ENCODE peak calls at places on chromosomes 16 and 17, in four cellular contexts. U is aorta, H is A673, S is uterus. V is an unnamed sample.

GRCh38 chr16:27024010-27024409 is 42.7 kb upstream of the C16orf82 start:
- DNase-seq in U (no peak), H (no peak), S (no peak), V (no peak)

GRCh38 chr16:27641260-27641659 is 91.3 kb downstream of the KATNIP start:
- DNase-seq in U (no peak), S (no peak), H (no peak), V (no peak)

GRCh38 chr16:19377864-19378263 is 39.8 kb upstream of the TMC5 start:
- DNase-seq in H (peak; percentile 28), S (no peak), U (no peak), V (no peak)

GRCh38 chr16:78462261-78463208 is 363.1 kb downstream of the WWOX start:
- DNase-seq in H (no peak), S (no peak), U (no peak), V (no peak)

GRCh38 chr16:74450236-74450635 is 29.0 kb upstream of the CLEC18B start:
- DNase-seq in U (no peak), H (no peak), S (no peak), V (no peak)

GRCh38 chr17:57552114-57552601 is 192.9 kb downstream of the CCDC182 start:
- DNase-seq in S (peak; percentile 48), U (peak; percentile 85), H (no peak), V (peak; percentile 93)

GRCh38 chr17:74968361-74968780 is 4.2 kb downstream of the HID1 start:
- DNase-seq in S (no peak), H (no peak), U (no peak), V (no peak)

GRCh38 chr16:30829130-30830071 is 42.4 kb upstream of the ZNF629 start:
- DNase-seq in S (no peak), U (peak; percentile 10), H (no peak), V (no peak)

GRCh38 chr17:35900693-35901487 is 20.7 kb upstream of the CCL5 start:
- DNase-seq in U (no peak), H (no peak), S (no peak), V (no peak)
- H3K4me1 ChIP-seq in U (no peaks in the 10 kb centered on the region), H (no peaks in the 10 kb centered on the region), S (no peaks in the 10 kb centered on the region), V (no peaks in the 10 kb centered on the region)

DNA sequence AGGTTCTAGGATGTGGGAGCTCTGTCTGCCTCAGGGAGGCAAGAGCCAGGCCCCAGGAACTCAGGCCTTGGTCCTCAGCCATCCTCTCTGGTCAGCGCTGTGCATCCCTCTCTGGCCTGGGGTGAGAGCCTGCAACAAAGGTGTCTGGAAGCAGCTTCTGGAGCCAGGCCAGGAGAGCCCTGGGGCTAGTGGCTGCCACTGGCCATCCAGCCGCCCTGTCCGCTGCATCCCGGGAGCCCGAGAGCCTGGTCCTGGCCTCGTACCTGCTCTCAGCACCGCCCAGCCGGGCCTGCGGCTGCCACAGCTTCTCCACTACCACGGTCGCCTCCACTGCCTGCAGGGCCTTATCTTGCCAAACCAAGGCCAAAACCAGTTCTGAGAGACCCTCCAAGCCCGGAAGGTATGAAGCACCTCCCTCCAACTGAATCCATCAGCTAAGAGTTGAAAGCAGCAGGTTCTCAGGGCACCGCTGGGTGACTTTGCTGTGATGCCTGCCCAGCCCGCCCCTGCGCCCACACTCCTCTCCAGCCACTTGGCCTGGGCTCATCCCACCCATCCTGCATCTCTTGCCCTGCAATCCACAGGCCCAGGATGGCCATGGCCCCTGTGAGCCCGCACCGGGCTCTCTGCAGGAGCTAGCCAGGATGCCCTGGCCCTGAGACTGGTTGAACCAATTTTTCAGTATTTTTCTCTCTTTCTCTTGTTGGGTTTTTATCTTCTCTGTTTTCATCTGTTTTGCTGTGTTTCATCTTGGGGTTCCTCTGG is 85.7 kb downstream of the AMFR start:
- DNase-seq in S (no peak), H (no peak), U (no peak), V (no peak)
- H3K27me3 ChIP-seq in S (no peaks in the 10 kb centered on the region), H (no peaks in the 10 kb centered on the region), U (no peaks in the 10 kb centered on the region), V (no peaks in the 10 kb centered on the region)

DNA sequence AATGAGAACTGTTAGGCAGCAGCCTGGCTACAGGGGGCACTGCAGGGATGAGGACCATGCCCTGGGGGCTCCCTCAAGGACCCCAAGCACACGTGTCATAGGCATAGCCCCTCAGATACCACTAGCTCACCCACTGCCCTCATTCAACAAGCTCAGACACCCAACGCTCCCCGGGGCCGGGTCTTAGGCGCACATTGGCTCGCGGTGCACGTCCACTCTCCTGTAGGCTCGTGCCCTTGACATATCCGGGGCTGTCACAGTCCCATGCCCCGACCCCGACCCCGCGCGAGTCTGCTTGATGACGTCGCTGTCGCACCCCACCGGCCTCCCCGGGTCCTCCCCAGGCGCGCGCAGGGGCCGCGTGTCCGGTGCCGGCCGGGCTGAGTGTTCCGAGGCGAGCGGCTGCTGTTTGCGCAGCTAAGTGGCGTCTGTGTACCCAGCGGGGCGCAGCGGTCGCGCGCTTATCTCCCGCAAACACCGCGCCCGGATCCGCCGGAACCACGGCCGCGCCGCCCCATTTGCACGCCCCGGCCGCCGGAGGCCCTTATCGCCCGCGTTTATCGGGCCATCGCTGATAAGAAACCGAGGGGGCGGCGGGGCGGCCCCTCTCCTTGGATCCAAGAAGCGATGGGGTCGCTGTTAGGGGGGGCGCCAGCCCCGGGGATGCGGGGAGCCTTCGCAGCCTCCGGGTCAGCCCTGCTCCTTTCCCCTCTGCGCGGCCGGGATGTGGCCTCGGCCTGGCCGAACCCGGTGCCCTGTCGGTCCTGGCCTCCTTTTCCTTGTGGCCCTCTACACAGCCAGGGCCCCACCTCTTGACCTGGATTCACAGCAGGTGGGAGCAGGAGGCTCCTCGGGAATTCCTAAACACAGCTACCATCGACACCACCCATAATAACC is 20.7 kb upstream of the NAGS start:
- DNase-seq in S (no peak), H (no peak), U (peak; percentile 78), V (peak; percentile 43)
- H3K4me3 ChIP-seq in S (no peak overlapping the region), H (peak overlapping the region; percentile 42), U (no peak overlapping the region), V (peak overlapping the region; percentile 66)

DNA sequence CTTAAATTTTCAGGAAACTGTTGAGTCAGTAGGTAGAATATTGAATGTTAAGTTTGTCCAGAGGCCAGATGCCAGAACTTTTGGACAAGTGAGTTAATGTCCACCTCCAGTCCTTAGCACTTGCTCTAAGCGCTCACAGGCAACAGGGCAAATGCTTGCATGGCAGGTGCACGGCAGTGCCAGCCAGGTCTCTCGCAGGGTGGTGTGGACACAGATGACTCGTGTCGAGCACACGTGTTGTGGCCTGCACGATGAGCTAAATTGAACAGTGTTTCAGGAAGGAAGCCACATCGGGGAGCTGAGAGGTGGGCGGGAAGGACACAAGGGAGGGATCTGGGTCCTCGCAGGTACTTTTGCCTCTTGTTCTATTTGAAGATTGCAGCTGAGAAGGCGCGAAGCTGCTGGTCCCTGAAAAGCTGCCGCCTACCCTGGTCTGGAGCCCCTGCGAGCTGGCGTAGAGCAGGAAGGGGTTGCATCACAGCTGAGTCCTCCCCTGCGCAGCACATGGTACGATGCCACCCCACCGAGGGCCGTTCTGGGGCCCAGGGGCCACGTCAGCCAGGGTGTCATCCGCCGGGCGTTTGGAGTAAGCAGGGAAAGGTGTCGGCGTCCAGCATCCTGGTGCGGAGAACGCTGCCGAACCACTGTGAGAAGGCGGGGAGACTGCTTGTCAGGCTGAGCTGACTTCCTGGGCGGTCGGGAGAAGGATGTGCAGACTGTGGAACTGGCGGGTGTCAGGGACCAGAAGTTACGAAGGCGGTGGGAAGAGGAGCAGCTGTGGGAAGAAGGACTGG is 6.3 kb downstream of the RAB40C start:
- DNase-seq in U (no peak), S (no peak), H (no peak), V (no peak)
- H3K4me1 ChIP-seq in U (no peaks in the 10 kb centered on the region), S (no peaks in the 10 kb centered on the region), H (peaks cover 2% of the 10 kb centered on the region), V (no peaks in the 10 kb centered on the region)

GRCh38 chr16:89575247-89576172 is at the start of gene CPNE7:
- DNase-seq in H (peak; percentile 60), S (no peak), U (no peak), V (peak; percentile 30)

GRCh38 chr16:89574681-89575246 is 794 bp upstream of the CPNE7 start:
- DNase-seq in U (no peak), S (no peak), H (peak; percentile 87), V (peak; percentile 11)

GRCh38 chr16:89573826-89574680 is 1.5 kb upstream of the CPNE7 start:
- DNase-seq in S (no peak), U (no peak), H (no peak), V (peak; percentile 54)

GRCh38 chr16:89577055-89577759 is 1.6 kb downstream of the CPNE7 start:
- DNase-seq in S (no peak), U (peak; percentile 69), H (no peak), V (no peak)

DNA sequence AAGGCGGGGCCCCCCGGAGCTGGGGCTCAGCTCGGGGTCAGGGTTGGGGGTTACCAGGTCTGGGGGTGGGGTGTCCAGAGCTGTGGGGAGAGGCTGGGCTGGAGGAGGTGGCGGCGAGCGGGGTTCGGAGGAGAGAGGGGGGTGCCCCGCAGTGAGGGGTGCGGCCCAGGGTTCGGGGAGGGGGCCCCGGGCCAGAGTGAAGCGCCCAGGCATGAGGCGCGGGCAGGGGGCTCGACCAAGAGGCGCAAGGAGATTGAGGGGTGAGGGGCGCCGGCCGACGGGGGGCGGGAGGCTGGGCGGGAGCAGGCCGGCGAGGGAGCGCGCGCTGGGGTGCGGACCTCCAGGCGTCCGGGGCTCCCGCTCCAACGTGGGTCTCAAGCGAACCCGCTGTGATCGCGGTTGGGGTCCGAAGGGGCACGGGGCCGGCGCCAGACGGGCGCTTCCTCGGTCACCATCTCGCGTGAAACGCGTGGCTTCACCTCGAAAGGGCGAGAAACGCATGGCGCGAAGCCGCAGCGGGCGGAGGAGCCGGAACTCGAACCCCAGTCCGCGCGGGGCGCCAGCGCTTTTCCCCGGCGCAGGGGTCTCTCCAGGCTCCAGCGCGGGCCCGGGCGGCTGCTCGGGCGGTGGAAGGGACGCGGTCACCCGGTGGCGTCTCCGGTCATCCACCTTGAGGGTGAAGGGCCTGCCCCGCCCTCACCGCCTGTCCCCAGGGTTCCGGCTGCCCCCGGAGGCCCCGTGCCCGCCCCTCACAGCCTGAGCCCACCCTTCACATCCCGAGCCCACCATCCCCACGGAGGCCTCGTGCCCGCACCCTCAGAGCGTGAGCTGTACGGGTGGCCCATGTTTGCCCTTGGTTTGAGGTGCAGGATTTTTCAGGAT is 856 bp downstream of the CPNE7 start:
- DNase-seq in H (no peak), U (no peak), S (no peak), V (peak; percentile 11)
- H3K27me3 ChIP-seq in H (no peaks in the 10 kb centered on the region), U (no peaks in the 10 kb centered on the region), S (peaks cover 12% of the 10 kb centered on the region), V (peaks cover 10% of the 10 kb centered on the region)

GRCh38 chr17:64687376-64687775 is 25.3 kb upstream of the SMURF2 start:
- DNase-seq in U (no peak), S (no peak), H (no peak), V (no peak)

GRCh38 chr17:64686705-64687104 is 24.6 kb upstream of the SMURF2 start:
- DNase-seq in U (no peak), H (no peak), S (no peak), V (no peak)

GRCh38 chr17:64687959-64688358 is 25.9 kb upstream of the SMURF2 start:
- DNase-seq in S (no peak), U (no peak), H (no peak), V (no peak)

GRCh38 chr17:64688481-64688880 is 26.4 kb upstream of the SMURF2 start:
- DNase-seq in S (no peak), H (no peak), U (no peak), V (no peak)

DNA sequence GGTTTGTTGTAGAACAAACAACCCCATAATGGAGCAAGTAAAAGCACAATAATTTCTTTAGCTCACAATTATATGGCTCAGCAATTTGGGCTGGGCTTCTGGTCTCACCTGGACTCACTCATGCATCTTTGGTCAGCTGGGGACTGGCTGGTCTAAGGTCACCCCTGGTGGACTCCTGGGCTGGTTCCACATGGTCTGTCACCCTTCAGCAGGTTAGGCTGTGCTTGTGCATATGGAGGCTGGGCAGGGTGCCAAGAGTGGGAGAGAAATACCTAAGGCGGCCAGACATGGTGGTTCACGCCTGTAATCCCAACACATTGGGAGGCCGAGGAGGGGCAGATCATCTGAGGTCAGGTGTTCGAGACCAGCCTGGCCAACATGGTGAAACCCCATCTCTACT is 27.0 kb upstream of the SMURF2 start:
- DNase-seq in S (no peak), H (no peak), U (no peak), V (peak; percentile 28)
- H3K4me3 ChIP-seq in S (no peak overlapping the region), H (no peak overlapping the region), U (no peak overlapping the region), V (no peak overlapping the region)

V was measured in BE2C.